ENCODE peak calls at places on chromosomes 6 and 20, in five cellular contexts. R is tibial nerve, A is prostate gland, D is adrenal gland, U is stomach. X is an unnamed sample.

GRCh38 chr6:4441981-4442434 is 306.6 kb upstream of the ECI2 start:
- DNase-seq in R (no peak), D (no peak), A (no peak), U (no peak), X (no peak)

GRCh38 chr6:11770546-11771466 is 7.8 kb downstream of the ADTRP start:
- DNase-seq in D (peak), R (peak), A (peak), U (peak), X (peak)

GRCh38 chr6:137867685-137868509 is 838 bp downstream of the TNFAIP3 start:
- DNase-seq in R (peak), D (peak), A (peak), U (peak), X (peak)

GRCh38 chr6:22053385-22053997 is 243.3 kb downstream of the PRL start:
- DNase-seq in A (no peak), R (no peak), U (no peak), D (no peak), X (no peak)

GRCh38 chr6:148328876-148329567 is 13.6 kb upstream of the SASH1 start:
- DNase-seq in R (no peak), D (no peak), U (no peak), A (no peak), X (no peak)

GRCh38 chr6:127300411-127300810 is 33.7 kb downstream of the RNF146 start:
- DNase-seq in D (no peak), R (no peak), A (no peak), U (no peak), X (no peak)

GRCh38 chr6:132236744-132237143 is 164.5 kb downstream of the MOXD1 start:
- DNase-seq in D (no peak), U (no peak), R (no peak), A (no peak), X (no peak)

GRCh38 chr6:38176797-38177751 is 357.5 kb downstream of the ZFAND3 start:
- DNase-seq in D (no peak), A (no peak), R (no peak), U (no peak), X (peak)

GRCh38 chr20:19767070-19767469 is 9.0 kb downstream of the RIN2 start:
- DNase-seq in D (no peak), R (no peak), U (no peak), A (no peak), X (no peak)

GRCh38 chr6:96015321-96015790 is 418 bp upstream of the FUT9 start:
- DNase-seq in D (no peak), U (peak), R (no peak), A (no peak), X (peak)

GRCh38 chr20:48582361-48582991 is 245.3 kb downstream of the PREX1 start:
- DNase-seq in R (no peak), D (no peak), U (no peak), A (no peak), X (no peak)

GRCh38 chr20:64143018-64143801 is 21.0 kb upstream of the MYT1 start:
- DNase-seq in A (no peak), U (no peak), R (no peak), D (no peak), X (peak)

GRCh38 chr6:24004659-24005058 is 121.4 kb upstream of the NRSN1 start:
- DNase-seq in R (no peak), D (no peak), U (no peak), A (no peak), X (no peak)

GRCh38 chr20:57621426-57622200 is 1.4 kb upstream of the ZBP1 start:
- DNase-seq in A (no peak), D (no peak), R (no peak), U (no peak), X (no peak)

GRCh38 chr6:167762259-167762962 is 64.3 kb upstream of the AFDN start:
- DNase-seq in D (no peak), R (no peak), U (no peak), A (peak), X (no peak)
- H3K27ac ChIP-seq in D (no peak), R (no peak), U (no peak), A (peak), X (no peak)

DNA sequence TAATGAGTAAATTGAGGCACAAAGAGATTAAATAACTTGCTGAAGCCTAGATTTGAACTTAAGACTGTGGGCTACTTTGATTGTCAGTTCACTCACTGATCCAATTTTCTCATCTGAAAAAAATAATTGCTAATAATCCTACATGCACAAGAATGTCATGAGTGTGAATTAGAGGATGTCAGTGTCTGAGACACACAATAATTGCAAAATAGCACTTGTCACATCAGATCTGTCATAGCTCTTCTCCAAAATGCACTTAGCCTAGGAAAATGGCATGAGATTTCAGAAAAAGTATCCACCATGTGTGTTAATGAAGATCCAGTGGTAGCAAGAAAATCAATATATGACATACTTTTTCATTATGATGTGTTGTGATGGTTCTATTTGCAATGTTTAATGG is 786.3 kb downstream of the C6orf118 start:
- DNase-seq in U (no peak), R (no peak), A (no peak), D (no peak), X (no peak)
- TF ChIP-seq POLR2A in U (no peak), R (no peak), A (no peak), D (no peak), X (no peak)

DNA sequence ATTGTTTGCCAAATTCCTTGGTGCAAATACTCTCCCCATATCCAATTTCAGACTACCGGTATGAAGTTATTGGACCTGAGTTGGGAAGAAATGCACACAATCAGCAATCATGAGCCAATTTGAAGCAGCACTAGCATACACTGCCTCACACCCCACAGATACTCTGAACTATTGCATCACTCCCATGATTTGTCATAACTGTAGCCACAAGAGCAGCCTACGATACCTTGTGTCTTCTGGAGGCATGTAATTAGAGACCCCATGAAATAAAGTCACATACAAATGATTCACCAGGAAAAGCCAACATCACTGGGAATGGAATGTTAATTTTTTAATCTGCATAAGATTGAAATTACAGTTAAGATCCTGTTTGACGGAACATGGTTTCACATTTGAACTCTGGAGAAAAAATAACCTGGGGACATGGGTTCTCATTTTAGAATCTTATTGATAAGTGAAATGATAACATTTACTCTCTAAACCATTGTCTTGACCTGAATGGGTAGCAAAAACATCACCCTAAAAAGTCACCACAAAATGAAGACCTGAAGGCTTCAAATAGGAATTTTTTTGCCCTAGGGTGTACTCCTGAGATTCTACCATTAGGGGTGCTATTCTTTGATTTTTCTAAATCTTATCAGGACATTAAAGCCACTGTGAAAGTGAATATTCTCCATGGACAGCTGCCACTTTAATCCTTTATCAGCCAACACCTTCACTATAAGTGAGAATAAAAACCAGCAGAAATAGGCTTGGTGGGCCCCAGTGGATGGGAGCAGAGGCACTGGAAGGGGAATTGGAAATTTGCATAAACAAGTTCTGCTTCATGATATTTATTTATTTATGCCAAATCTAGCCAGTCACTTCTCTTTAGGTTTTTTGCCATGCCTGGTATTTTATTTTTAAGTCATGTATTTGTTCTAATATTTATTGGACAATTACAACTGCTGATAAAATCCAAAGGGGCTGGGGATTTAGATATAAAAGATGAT is 34.5 kb upstream of the HBS1L start:
- DNase-seq in A (no peak), D (no peak), U (no peak), R (no peak), X (no peak)
- H3K4me3 ChIP-seq in A (no peak), D (no peak), U (no peak), R (no peak), X (peak)

GRCh38 chr6:35305117-35305516 is 7.5 kb downstream of the DEF6 start:
- DNase-seq in U (no peak), R (no peak), D (no peak), A (no peak), X (no peak)
- H3K27ac ChIP-seq in U (no peak), R (no peak), D (no peak), A (no peak), X (peak)

X was measured in spleen.